ENCODE peak calls at places on chromosomes 6 and 20, in seven cellular contexts. One of them, this sample, is unnamed.

GRCh38 chr20:63273635-63274380 is 1.2 kb downstream of the ARFGAP1 start:
- DNase-seq in AG10803: peak; percentile 64
- DNase-seq in glutamatergic neuron: no peak
- DNase-seq in cardiac muscle cell: no peak
- DNase-seq in GM13976: no peak
- DNase-seq in GM12865: no peak
- DNase-seq in endothelial cell: no peak
- DNase-seq in this sample: peak; percentile 76

GRCh38 chr20:47681977-47682812 is 103.1 kb downstream of the SULF2 start:
- DNase-seq in GM13976: no peak
- DNase-seq in GM12865: no peak
- DNase-seq in cardiac muscle cell: peak; percentile 73
- DNase-seq in endothelial cell: no peak
- DNase-seq in AG10803: peak; percentile 65
- DNase-seq in glutamatergic neuron: no peak
- DNase-seq in this sample: peak; percentile 7

GRCh38 chr20:47998736-47999135 is 213.5 kb upstream of the SULF2 start:
- DNase-seq in GM13976: no peak
- DNase-seq in glutamatergic neuron: peak; percentile 58
- DNase-seq in endothelial cell: peak; percentile 25
- DNase-seq in GM12865: no peak
- DNase-seq in cardiac muscle cell: no peak
- DNase-seq in AG10803: peak; percentile 69
- DNase-seq in this sample: no peak

GRCh38 chr6:44563397-44563796 is 175.9 kb downstream of the CDC5L start:
- DNase-seq in GM13976: no peak
- DNase-seq in AG10803: no peak
- DNase-seq in GM12865: peak; percentile 6
- DNase-seq in glutamatergic neuron: no peak
- DNase-seq in endothelial cell: no peak
- DNase-seq in cardiac muscle cell: no peak
- DNase-seq in this sample: no peak

GRCh38 chr6:134846031-134846430 is 103.9 kb downstream of the ALDH8A1 start:
- DNase-seq in GM13976: no peak
- DNase-seq in AG10803: no peak
- DNase-seq in GM12865: no peak
- DNase-seq in endothelial cell: no peak
- DNase-seq in cardiac muscle cell: no peak
- DNase-seq in glutamatergic neuron: no peak
- DNase-seq in this sample: no peak

GRCh38 chr20:62508641-62509051 is 32.9 kb upstream of the GATA5 start:
- DNase-seq in GM13976: no peak
- DNase-seq in cardiac muscle cell: no peak
- DNase-seq in GM12865: no peak
- DNase-seq in glutamatergic neuron: peak; percentile 33
- DNase-seq in AG10803: no peak
- DNase-seq in endothelial cell: no peak
- DNase-seq in this sample: no peak

GRCh38 chr6:22830463-22830862 is 261.1 kb downstream of the HDGFL1 start:
- DNase-seq in endothelial cell: no peak
- DNase-seq in AG10803: no peak
- DNase-seq in GM12865: no peak
- DNase-seq in glutamatergic neuron: no peak
- DNase-seq in cardiac muscle cell: no peak
- DNase-seq in GM13976: no peak
- DNase-seq in this sample: no peak

GRCh38 chr6:48825501-48826317 is 637.3 kb downstream of the MMUT start:
- DNase-seq in endothelial cell: no peak
- DNase-seq in cardiac muscle cell: no peak
- DNase-seq in glutamatergic neuron: no peak
- DNase-seq in GM12865: no peak
- DNase-seq in GM13976: no peak
- DNase-seq in AG10803: no peak
- DNase-seq in this sample: peak; percentile 6

GRCh38 chr6:1381397-1382330 is 7.7 kb upstream of the FOXF2 start:
- DNase-seq in AG10803: no peak
- DNase-seq in GM13976: peak; percentile 83
- DNase-seq in endothelial cell: peak; percentile 91
- DNase-seq in glutamatergic neuron: peak; percentile 87
- DNase-seq in cardiac muscle cell: peak; percentile 78
- DNase-seq in GM12865: peak; percentile 33
- DNase-seq in this sample: no peak

GRCh38 chr6:82072771-82073170 is 174.8 kb downstream of the IBTK start:
- DNase-seq in glutamatergic neuron: no peak
- DNase-seq in GM12865: no peak
- DNase-seq in GM13976: no peak
- DNase-seq in cardiac muscle cell: no peak
- DNase-seq in endothelial cell: no peak
- DNase-seq in AG10803: peak; percentile 86
- DNase-seq in this sample: peak; percentile 73

GRCh38 chr6:88870728-88871330 is 92.6 kb downstream of the RNGTT start:
- DNase-seq in endothelial cell: peak; percentile 30
- DNase-seq in GM13976: peak; percentile 16
- DNase-seq in glutamatergic neuron: peak; percentile 15
- DNase-seq in AG10803: peak; percentile 58
- DNase-seq in cardiac muscle cell: peak; percentile 69
- DNase-seq in GM12865: peak; percentile 74
- DNase-seq in this sample: peak; percentile 55

GRCh38 chr20:51972031-51972430 is 169.7 kb upstream of the SALL4 start:
- DNase-seq in AG10803: no peak
- DNase-seq in glutamatergic neuron: no peak
- DNase-seq in endothelial cell: no peak
- DNase-seq in GM12865: no peak
- DNase-seq in cardiac muscle cell: no peak
- DNase-seq in GM13976: no peak
- DNase-seq in this sample: no peak

GRCh38 chr20:37542281-37542680 is 14.6 kb upstream of the BLCAP start:
- DNase-seq in GM13976: no peak
- DNase-seq in GM12865: no peak
- DNase-seq in cardiac muscle cell: no peak
- DNase-seq in glutamatergic neuron: no peak
- DNase-seq in endothelial cell: no peak
- DNase-seq in AG10803: no peak
- DNase-seq in this sample: peak; percentile 77

GRCh38 chr6:26554669-26555504 is 16.7 kb downstream of the HMGN4 start:
- DNase-seq in endothelial cell: peak; percentile 49
- DNase-seq in GM12865: peak; percentile 88
- DNase-seq in glutamatergic neuron: peak; percentile 56
- DNase-seq in AG10803: peak; percentile 68
- DNase-seq in cardiac muscle cell: no peak
- DNase-seq in GM13976: no peak
- DNase-seq in this sample: peak; percentile 74

GRCh38 chr6:167794386-167795157 is 32.1 kb upstream of the AFDN start:
- DNase-seq in AG10803: no peak
- DNase-seq in glutamatergic neuron: no peak
- DNase-seq in GM12865: no peak
- DNase-seq in endothelial cell: no peak
- DNase-seq in GM13976: no peak
- DNase-seq in cardiac muscle cell: no peak
- DNase-seq in this sample: no peak
- TF ChIP-seq CTCF in AG10803: no peak
- TF ChIP-seq CTCF in glutamatergic neuron: no peak
- TF ChIP-seq CTCF in GM12865: no peak
- TF ChIP-seq CTCF in endothelial cell: no peak
- TF ChIP-seq CTCF in GM13976: no peak
- TF ChIP-seq CTCF in cardiac muscle cell: no peak
- TF ChIP-seq CTCF in this sample: no peak

GRCh38 chr6:40377173-40377806 is 209.9 kb downstream of the LRFN2 start:
- DNase-seq in GM13976: no peak
- DNase-seq in glutamatergic neuron: no peak
- DNase-seq in cardiac muscle cell: no peak
- DNase-seq in GM12865: no peak
- DNase-seq in AG10803: no peak
- DNase-seq in endothelial cell: no peak
- DNase-seq in this sample: no peak

GRCh38 chr6:40378071-40378724 is 209.0 kb downstream of the LRFN2 start:
- DNase-seq in GM13976: no peak
- DNase-seq in AG10803: no peak
- DNase-seq in endothelial cell: no peak
- DNase-seq in cardiac muscle cell: no peak
- DNase-seq in glutamatergic neuron: no peak
- DNase-seq in GM12865: no peak
- DNase-seq in this sample: no peak

GRCh38 chr6:40373267-40373666 is 213.9 kb downstream of the LRFN2 start:
- DNase-seq in endothelial cell: no peak
- DNase-seq in glutamatergic neuron: no peak
- DNase-seq in cardiac muscle cell: no peak
- DNase-seq in GM13976: no peak
- DNase-seq in GM12865: no peak
- DNase-seq in AG10803: no peak
- DNase-seq in this sample: no peak

GRCh38 chr6:40378725-40379074 is 208.5 kb downstream of the LRFN2 start:
- DNase-seq in glutamatergic neuron: no peak
- DNase-seq in GM13976: no peak
- DNase-seq in GM12865: no peak
- DNase-seq in AG10803: no peak
- DNase-seq in cardiac muscle cell: no peak
- DNase-seq in endothelial cell: no peak
- DNase-seq in this sample: no peak

DNA sequence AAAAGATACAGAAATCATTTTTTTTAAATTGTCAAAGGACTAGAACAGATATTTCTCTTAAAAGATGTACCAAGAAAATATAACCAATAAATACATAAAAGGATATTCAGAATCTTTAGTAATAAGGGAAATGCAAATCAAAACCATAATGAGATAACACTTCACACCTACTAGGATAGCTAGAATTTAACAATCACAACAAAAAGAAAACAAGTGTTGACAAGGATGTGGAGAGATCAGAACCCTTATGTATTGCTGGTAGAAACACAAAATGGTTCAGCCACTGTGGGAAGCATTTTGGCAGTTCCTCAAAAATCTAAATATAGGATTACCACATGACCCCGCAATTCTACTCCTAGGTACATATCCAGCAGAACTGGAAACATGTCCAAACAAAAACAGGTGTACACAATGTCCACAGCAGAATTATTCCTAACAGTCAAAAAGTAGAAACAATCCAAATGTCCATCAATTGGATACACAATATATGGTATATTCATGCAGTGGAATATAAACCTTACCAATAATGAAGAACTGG is 211.0 kb downstream of the LRFN2 start:
- DNase-seq in endothelial cell: no peak
- DNase-seq in cardiac muscle cell: no peak
- DNase-seq in glutamatergic neuron: no peak
- DNase-seq in GM12865: no peak
- DNase-seq in AG10803: no peak
- DNase-seq in GM13976: no peak
- DNase-seq in this sample: no peak
- TF ChIP-seq CTCF in endothelial cell: no peak
- TF ChIP-seq CTCF in cardiac muscle cell: no peak
- TF ChIP-seq CTCF in glutamatergic neuron: no peak
- TF ChIP-seq CTCF in GM12865: no peak
- TF ChIP-seq CTCF in AG10803: no peak
- TF ChIP-seq CTCF in GM13976: no peak
- TF ChIP-seq CTCF in this sample: no peak

DNA sequence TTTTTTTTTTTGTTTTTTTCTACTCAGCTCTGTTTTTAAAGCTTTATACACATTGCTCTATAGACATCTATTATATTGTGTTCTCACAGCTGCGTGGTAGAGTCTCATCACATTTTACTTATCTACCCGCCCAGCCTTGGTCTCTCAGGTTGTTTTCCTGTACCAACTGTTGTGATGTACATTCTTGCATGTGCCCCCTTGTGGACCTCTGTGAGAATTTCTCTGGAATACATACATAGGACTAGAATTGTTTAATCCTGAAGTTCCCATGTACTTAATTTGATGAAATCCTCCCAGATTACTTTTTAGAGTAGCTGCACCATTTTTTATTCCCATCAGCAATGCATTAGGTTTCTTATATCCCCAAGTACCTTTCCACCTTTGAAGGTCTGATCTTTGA is 40.4 kb upstream of the TINAG start:
- DNase-seq in GM12865: peak; percentile 42
- DNase-seq in AG10803: peak; percentile 39
- DNase-seq in endothelial cell: peak; percentile 51
- DNase-seq in GM13976: no peak
- DNase-seq in cardiac muscle cell: peak; percentile 73
- DNase-seq in glutamatergic neuron: peak; percentile 13
- DNase-seq in this sample: peak; percentile 32
- TF ChIP-seq CTCF in GM12865: peak; percentile 29
- TF ChIP-seq CTCF in AG10803: peak; percentile 63
- TF ChIP-seq CTCF in endothelial cell: peak; percentile 54
- TF ChIP-seq CTCF in GM13976: no peak
- TF ChIP-seq CTCF in cardiac muscle cell: peak; percentile 67
- TF ChIP-seq CTCF in glutamatergic neuron: peak; percentile 69
- TF ChIP-seq CTCF in this sample: peak; percentile 80

GRCh38 chr6:130223508-130223907 is 757 bp upstream of the SAMD3 start:
- DNase-seq in cardiac muscle cell: no peak
- DNase-seq in GM12865: peak; percentile 92
- DNase-seq in endothelial cell: no peak
- DNase-seq in GM13976: peak; percentile 43
- DNase-seq in AG10803: no peak
- DNase-seq in glutamatergic neuron: no peak
- DNase-seq in this sample: no peak
- TF ChIP-seq CTCF in cardiac muscle cell: no peak
- TF ChIP-seq CTCF in GM12865: peak; percentile 33
- TF ChIP-seq CTCF in endothelial cell: no peak
- TF ChIP-seq CTCF in GM13976: peak; percentile 12
- TF ChIP-seq CTCF in AG10803: no peak
- TF ChIP-seq CTCF in glutamatergic neuron: no peak
- TF ChIP-seq CTCF in this sample: peak; percentile 6

DNA sequence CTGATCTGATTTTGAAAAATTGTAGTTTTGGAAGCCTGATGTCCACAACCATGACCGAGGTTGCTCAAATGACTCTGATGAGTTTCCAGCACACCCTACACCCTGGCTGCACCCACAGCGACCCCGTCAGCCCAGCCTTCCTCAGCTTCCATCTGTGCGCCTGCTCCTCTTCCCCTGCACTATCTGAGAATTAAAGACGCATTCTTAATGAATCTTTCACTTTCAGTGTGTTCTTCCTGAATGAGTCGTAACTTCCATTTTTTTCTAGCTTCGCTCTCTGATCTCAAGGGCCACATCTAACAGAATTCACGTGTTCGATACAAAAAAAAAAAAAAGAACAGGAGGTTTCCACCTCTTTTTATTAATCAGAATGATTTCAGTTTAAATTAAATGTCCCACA is 21.3 kb upstream of the RREB1 start:
- DNase-seq in GM12865: peak; percentile 87
- DNase-seq in cardiac muscle cell: no peak
- DNase-seq in GM13976: peak; percentile 63
- DNase-seq in AG10803: peak; percentile 48
- DNase-seq in glutamatergic neuron: no peak
- DNase-seq in endothelial cell: no peak
- DNase-seq in this sample: no peak
- TF ChIP-seq CTCF in GM12865: peak; percentile 29
- TF ChIP-seq CTCF in cardiac muscle cell: peak; percentile 23
- TF ChIP-seq CTCF in GM13976: peak; percentile 41
- TF ChIP-seq CTCF in AG10803: peak; percentile 35
- TF ChIP-seq CTCF in glutamatergic neuron: no peak
- TF ChIP-seq CTCF in endothelial cell: no peak
- TF ChIP-seq CTCF in this sample: no peak

This sample was measured in HFFc6.